ENCODE peak calls at places on chromosome 6, in four cellular contexts. L is H1, Y is HepG2, S is GM12878. H is an unnamed sample.

GRCh38 chr6:7238900-7239589 is 74.0 kb downstream of the SSR1 start:
- DNase-seq in L (peak; percentile 90), Y (peak; percentile 94), S (no peak), H (peak; percentile 87)

GRCh38 chr6:170292111-170292777 is 1.4 kb upstream of the DLL1 start:
- DNase-seq in L (peak; percentile 67), Y (no peak), S (no peak), H (no peak)

GRCh38 chr6:55543633-55544309 is 35.2 kb downstream of the HMGCLL1 start:
- DNase-seq in L (no peak), Y (peak; percentile 21), S (no peak), H (no peak)

GRCh38 chr6:26087284-26088115 is at the start of gene HFE:
- DNase-seq in L (peak; percentile 73), Y (peak; percentile 55), S (no peak), H (peak; percentile 71)

GRCh38 chr6:112237644-112238043 is 16.7 kb downstream of the LAMA4 start:
- DNase-seq in L (no peak), Y (no peak), S (no peak), H (no peak)

GRCh38 chr6:127539292-127539691 is 20.2 kb upstream of the MTCL3 start:
- DNase-seq in L (no peak), Y (no peak), S (no peak), H (no peak)

GRCh38 chr6:45709834-45710233 is 305.8 kb downstream of the CLIC5 start:
- DNase-seq in L (no peak), Y (no peak), S (peak; percentile 64), H (no peak)

GRCh38 chr6:23245559-23245958 is 676.2 kb downstream of the HDGFL1 start:
- DNase-seq in L (no peak), Y (no peak), S (no peak), H (no peak)

GRCh38 chr6:49284134-49284533 is 178.9 kb downstream of the MMUT start:
- DNase-seq in L (no peak), Y (no peak), S (no peak), H (no peak)

GRCh38 chr6:26342106-26342999 is 22.6 kb upstream of the BTN3A2 start:
- DNase-seq in L (no peak), Y (no peak), S (no peak), H (no peak)

GRCh38 chr6:127475135-127475822 is 16.1 kb upstream of the KIAA0408 start:
- DNase-seq in L (no peak), Y (no peak), S (no peak), H (no peak)

DNA sequence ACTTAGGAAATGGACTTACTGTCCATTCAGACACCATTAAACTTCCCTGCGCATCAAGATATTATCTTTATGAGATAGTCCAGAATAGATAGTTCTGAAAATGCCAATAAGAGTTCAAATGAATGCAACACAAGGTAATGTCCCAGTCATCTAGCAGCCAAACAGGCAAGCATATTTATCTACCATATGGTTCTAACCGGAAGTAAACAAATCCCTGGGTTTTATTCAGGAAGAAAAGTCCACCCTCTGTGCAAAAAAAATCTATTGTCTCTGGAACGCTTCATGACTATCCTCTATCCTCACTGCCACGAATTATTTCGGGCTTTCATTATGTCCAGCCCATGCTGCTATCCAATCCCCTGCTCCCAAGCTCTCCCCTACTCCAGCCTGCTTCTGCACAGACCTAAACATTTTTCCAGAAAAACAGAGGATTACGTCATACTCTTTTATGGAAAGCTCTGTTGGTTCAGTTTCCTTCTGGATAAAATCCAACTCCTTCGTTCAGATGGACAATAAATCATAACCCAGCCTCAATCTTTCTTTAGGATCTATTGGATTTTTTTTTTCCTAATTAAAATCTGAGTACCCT is 11.4 kb downstream of the PPIL6 start:
- DNase-seq in L (no peak), Y (no peak), S (no peak), H (no peak)
- TF ChIP-seq CBX5 in L (no peak), Y (no peak), S (no peak), H (no peak)

DNA sequence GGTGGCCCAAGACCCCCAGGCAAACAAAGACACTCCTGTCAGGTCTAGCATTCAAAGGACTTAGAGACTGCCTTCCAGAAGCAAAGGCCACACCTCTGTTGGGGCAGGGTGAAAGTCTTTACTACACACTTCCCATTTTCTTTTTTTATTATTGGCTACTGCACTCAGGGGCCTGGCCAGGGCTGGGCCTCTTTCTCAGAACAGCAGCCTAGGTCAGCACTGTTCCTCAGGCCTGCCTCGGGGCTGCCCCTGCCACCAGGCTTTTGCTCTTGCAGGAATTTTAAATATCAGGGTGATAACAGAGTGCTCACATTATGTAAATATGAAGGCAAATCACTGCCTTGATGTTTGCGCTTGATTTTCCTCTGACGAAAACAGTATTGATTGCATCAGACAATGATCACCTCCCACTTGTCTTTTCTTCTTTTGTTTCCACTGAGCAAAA is 18.5 kb downstream of the GSTA4 start:
- DNase-seq in L (no peak), Y (no peak), S (no peak), H (no peak)
- TF ChIP-seq BRCA1 in L (no peak), Y (no peak), S (no peak), H (no peak)

GRCh38 chr6:83517500-83517899 is 5.2 kb downstream of the PRSS35 start:
- DNase-seq in L (no peak), Y (no peak), S (no peak), H (no peak)

GRCh38 chr6:83518946-83519489 is 6.7 kb downstream of the PRSS35 start:
- DNase-seq in L (no peak), Y (no peak), S (no peak), H (no peak)

GRCh38 chr6:83509416-83509815 is 2.9 kb upstream of the PRSS35 start:
- DNase-seq in L (no peak), Y (no peak), S (no peak), H (no peak)

GRCh38 chr6:83511901-83512681 is at the start of gene PRSS35:
- DNase-seq in L (peak; percentile 84), Y (peak; percentile 7), S (no peak), H (peak; percentile 29)

DNA sequence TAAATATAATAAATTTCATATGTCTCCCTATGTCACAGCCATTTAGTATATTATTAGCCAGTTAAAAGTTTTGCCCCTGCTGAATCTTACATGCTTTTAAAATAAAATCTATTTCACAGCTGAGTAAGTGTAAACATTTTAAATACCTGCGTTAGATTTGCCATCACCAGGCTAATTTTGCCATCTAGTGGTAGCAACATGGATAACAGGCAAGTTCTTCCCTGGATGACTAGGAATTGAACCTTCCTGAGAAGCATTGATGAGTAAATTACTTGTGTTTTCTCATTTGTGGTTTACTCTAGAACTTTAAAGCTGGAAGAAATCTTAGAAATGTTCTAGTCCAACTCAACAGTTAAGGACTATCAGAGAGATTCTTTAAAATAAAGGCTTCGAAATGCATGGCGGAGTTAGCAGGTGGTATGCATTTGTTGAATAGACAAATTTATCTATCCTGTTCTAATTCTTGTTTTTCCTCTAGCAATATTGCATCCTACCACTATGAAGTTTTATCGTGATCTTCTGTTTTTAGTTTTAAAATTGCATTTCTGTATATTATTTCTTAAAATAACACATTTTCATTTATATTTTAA is 2.6 kb downstream of the PRSS35 start:
- DNase-seq in L (no peak), Y (peak; percentile 29), S (peak; percentile 30), H (peak; percentile 67)
- TF ChIP-seq TAF1 in L (no peak), Y (no peak), S (no peak), H (no peak)

GRCh38 chr6:142669701-142670351 is 275.1 kb downstream of the HIVEP2 start:
- DNase-seq in L (no peak), Y (no peak), S (no peak), H (no peak)
- TF ChIP-seq CBX5 in L (no peak), Y (no peak), S (no peak), H (no peak)

DNA sequence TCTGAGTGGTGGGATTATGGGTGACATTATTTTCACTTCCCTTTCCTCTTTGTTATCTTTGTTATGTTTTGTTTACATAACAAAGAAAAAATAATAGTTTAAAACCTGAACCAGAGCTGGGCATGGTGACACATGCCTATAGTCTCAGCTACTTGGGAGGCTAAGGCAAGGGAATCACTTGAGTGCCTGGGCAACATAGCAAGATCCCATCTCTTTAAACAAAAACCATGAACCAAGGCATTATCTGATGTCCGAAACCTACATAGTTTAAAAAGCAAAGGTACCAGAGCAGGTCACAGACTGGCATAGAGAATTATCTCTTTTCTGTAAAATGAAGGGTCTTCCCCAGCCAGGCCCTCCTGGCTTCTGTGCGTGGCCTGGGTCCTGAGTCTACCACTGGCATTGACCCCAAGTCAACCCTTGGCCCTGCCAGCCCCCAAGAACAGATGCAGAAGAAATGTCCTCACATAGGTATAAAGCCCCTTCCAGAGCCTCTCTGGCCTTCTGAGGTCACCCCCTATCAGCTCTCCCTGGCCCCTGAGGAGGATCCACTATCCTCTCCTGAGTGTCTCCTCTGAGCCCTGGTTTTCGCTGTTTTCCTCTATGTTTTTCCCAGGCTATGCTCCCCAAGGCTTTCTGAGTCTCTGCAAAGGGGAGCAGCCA is 81.3 kb downstream of the TRERF1 start:
- DNase-seq in L (no peak), Y (no peak), S (no peak), H (no peak)
- TF ChIP-seq BRCA1 in L (no peak), Y (no peak), S (no peak), H (no peak)

H was measured in K562.